ENCODE peak calls at places on chromosomes 2 and 18, in seven cellular contexts. One of them, this sample, is unnamed.

GRCh38 chr18:35337256-35337655 is 7.0 kb downstream of the ZNF24 start:
- DNase-seq in Daoy: no peak
- DNase-seq in renal cortical epithelial cell: no peak
- DNase-seq in stimulated activated CD4-positive, alpha-beta T cell treated with anti-CD3 and anti-CD28 coated beads, Interleukin-15, amount 100 ng/mL, for 48 hours: no peak
- DNase-seq in GM20000: no peak
- DNase-seq in cardiac muscle cell: no peak
- DNase-seq in EH: peak; percentile 11
- DNase-seq in this sample: no peak

GRCh38 chr2:165163771-165164170 is 40.1 kb downstream of the SCN3A start:
- DNase-seq in Daoy: no peak
- DNase-seq in renal cortical epithelial cell: no peak
- DNase-seq in stimulated activated CD4-positive, alpha-beta T cell treated with anti-CD3 and anti-CD28 coated beads, Interleukin-15, amount 100 ng/mL, for 48 hours: no peak
- DNase-seq in GM20000: no peak
- DNase-seq in cardiac muscle cell: no peak
- DNase-seq in EH: peak; percentile 35
- DNase-seq in this sample: no peak

GRCh38 chr2:17479875-17480274 is 38.4 kb downstream of the RAD51AP2 start:
- DNase-seq in Daoy: no peak
- DNase-seq in renal cortical epithelial cell: peak; percentile 78
- DNase-seq in stimulated activated CD4-positive, alpha-beta T cell treated with anti-CD3 and anti-CD28 coated beads, Interleukin-15, amount 100 ng/mL, for 48 hours: no peak
- DNase-seq in GM20000: no peak
- DNase-seq in cardiac muscle cell: no peak
- DNase-seq in EH: no peak
- DNase-seq in this sample: no peak

GRCh38 chr2:176293334-176293733 is 24.1 kb downstream of the MTX2 start:
- DNase-seq in Daoy: no peak
- DNase-seq in renal cortical epithelial cell: no peak
- DNase-seq in stimulated activated CD4-positive, alpha-beta T cell treated with anti-CD3 and anti-CD28 coated beads, Interleukin-15, amount 100 ng/mL, for 48 hours: no peak
- DNase-seq in GM20000: no peak
- DNase-seq in cardiac muscle cell: no peak
- DNase-seq in EH: no peak
- DNase-seq in this sample: no peak

GRCh38 chr18:45441110-45441842 is 174.0 kb upstream of the SLC14A2 start:
- DNase-seq in Daoy: no peak
- DNase-seq in renal cortical epithelial cell: peak; percentile 4
- DNase-seq in stimulated activated CD4-positive, alpha-beta T cell treated with anti-CD3 and anti-CD28 coated beads, Interleukin-15, amount 100 ng/mL, for 48 hours: no peak
- DNase-seq in GM20000: no peak
- DNase-seq in cardiac muscle cell: no peak
- DNase-seq in EH: peak; percentile 22
- DNase-seq in this sample: no peak

GRCh38 chr2:129722306-129723020 is 257.0 kb upstream of the RAB6C start:
- DNase-seq in Daoy: no peak
- DNase-seq in renal cortical epithelial cell: no peak
- DNase-seq in stimulated activated CD4-positive, alpha-beta T cell treated with anti-CD3 and anti-CD28 coated beads, Interleukin-15, amount 100 ng/mL, for 48 hours: no peak
- DNase-seq in GM20000: no peak
- DNase-seq in cardiac muscle cell: no peak
- DNase-seq in EH: no peak
- DNase-seq in this sample: no peak

GRCh38 chr2:205959528-205959927 is 126.4 kb downstream of the INO80D start:
- DNase-seq in Daoy: no peak
- DNase-seq in renal cortical epithelial cell: no peak
- DNase-seq in stimulated activated CD4-positive, alpha-beta T cell treated with anti-CD3 and anti-CD28 coated beads, Interleukin-15, amount 100 ng/mL, for 48 hours: no peak
- DNase-seq in GM20000: no peak
- DNase-seq in cardiac muscle cell: no peak
- DNase-seq in EH: no peak
- DNase-seq in this sample: no peak

GRCh38 chr18:58247363-58247834 is 203.4 kb downstream of the NEDD4L start:
- DNase-seq in Daoy: no peak
- DNase-seq in renal cortical epithelial cell: no peak
- DNase-seq in stimulated activated CD4-positive, alpha-beta T cell treated with anti-CD3 and anti-CD28 coated beads, Interleukin-15, amount 100 ng/mL, for 48 hours: no peak
- DNase-seq in GM20000: no peak
- DNase-seq in cardiac muscle cell: peak; percentile 28
- DNase-seq in EH: peak; percentile 34
- DNase-seq in this sample: peak; percentile 31

GRCh38 chr2:165743442-165743841 is 50.6 kb downstream of the GALNT3 start:
- DNase-seq in Daoy: no peak
- DNase-seq in renal cortical epithelial cell: no peak
- DNase-seq in stimulated activated CD4-positive, alpha-beta T cell treated with anti-CD3 and anti-CD28 coated beads, Interleukin-15, amount 100 ng/mL, for 48 hours: no peak
- DNase-seq in GM20000: peak; percentile 27
- DNase-seq in cardiac muscle cell: no peak
- DNase-seq in EH: no peak
- DNase-seq in this sample: no peak

GRCh38 chr2:96916156-96917007 is 46.5 kb upstream of the SEMA4C start:
- DNase-seq in Daoy: no peak
- DNase-seq in renal cortical epithelial cell: no peak
- DNase-seq in stimulated activated CD4-positive, alpha-beta T cell treated with anti-CD3 and anti-CD28 coated beads, Interleukin-15, amount 100 ng/mL, for 48 hours: no peak
- DNase-seq in GM20000: no peak
- DNase-seq in cardiac muscle cell: no peak
- DNase-seq in EH: peak; percentile 66
- DNase-seq in this sample: no peak

GRCh38 chr2:119929537-119929936 is 83.3 kb upstream of the EPB41L5 start:
- DNase-seq in Daoy: no peak
- DNase-seq in renal cortical epithelial cell: no peak
- DNase-seq in stimulated activated CD4-positive, alpha-beta T cell treated with anti-CD3 and anti-CD28 coated beads, Interleukin-15, amount 100 ng/mL, for 48 hours: no peak
- DNase-seq in GM20000: no peak
- DNase-seq in cardiac muscle cell: no peak
- DNase-seq in EH: no peak
- DNase-seq in this sample: no peak

GRCh38 chr2:151217343-151217742 is 44.3 kb downstream of the RBM43 start:
- DNase-seq in Daoy: no peak
- DNase-seq in renal cortical epithelial cell: no peak
- DNase-seq in stimulated activated CD4-positive, alpha-beta T cell treated with anti-CD3 and anti-CD28 coated beads, Interleukin-15, amount 100 ng/mL, for 48 hours: no peak
- DNase-seq in GM20000: no peak
- DNase-seq in cardiac muscle cell: no peak
- DNase-seq in EH: no peak
- DNase-seq in this sample: no peak

GRCh38 chr2:14678754-14679153 is 46.2 kb downstream of the LRATD1 start:
- DNase-seq in Daoy: no peak
- DNase-seq in renal cortical epithelial cell: no peak
- DNase-seq in stimulated activated CD4-positive, alpha-beta T cell treated with anti-CD3 and anti-CD28 coated beads, Interleukin-15, amount 100 ng/mL, for 48 hours: no peak
- DNase-seq in GM20000: no peak
- DNase-seq in cardiac muscle cell: no peak
- DNase-seq in EH: no peak
- DNase-seq in this sample: no peak

GRCh38 chr2:32960647-32961403 is 14.1 kb downstream of the LTBP1 start:
- DNase-seq in Daoy: no peak
- DNase-seq in renal cortical epithelial cell: no peak
- DNase-seq in stimulated activated CD4-positive, alpha-beta T cell treated with anti-CD3 and anti-CD28 coated beads, Interleukin-15, amount 100 ng/mL, for 48 hours: no peak
- DNase-seq in GM20000: no peak
- DNase-seq in cardiac muscle cell: peak; percentile 81
- DNase-seq in EH: no peak
- DNase-seq in this sample: no peak

GRCh38 chr2:205193121-205193520 is 489.2 kb upstream of the NRP2 start:
- DNase-seq in Daoy: no peak
- DNase-seq in renal cortical epithelial cell: no peak
- DNase-seq in stimulated activated CD4-positive, alpha-beta T cell treated with anti-CD3 and anti-CD28 coated beads, Interleukin-15, amount 100 ng/mL, for 48 hours: no peak
- DNase-seq in GM20000: no peak
- DNase-seq in cardiac muscle cell: no peak
- DNase-seq in EH: no peak
- DNase-seq in this sample: no peak

GRCh38 chr2:161965994-161966393 is 108.0 kb downstream of the DPP4 start:
- DNase-seq in Daoy: no peak
- DNase-seq in renal cortical epithelial cell: peak; percentile 49
- DNase-seq in stimulated activated CD4-positive, alpha-beta T cell treated with anti-CD3 and anti-CD28 coated beads, Interleukin-15, amount 100 ng/mL, for 48 hours: no peak
- DNase-seq in GM20000: no peak
- DNase-seq in cardiac muscle cell: no peak
- DNase-seq in EH: no peak
- DNase-seq in this sample: no peak

GRCh38 chr2:149661844-149662243 is 74.3 kb upstream of the MMADHC start:
- DNase-seq in Daoy: peak; percentile 75
- DNase-seq in renal cortical epithelial cell: peak; percentile 76
- DNase-seq in stimulated activated CD4-positive, alpha-beta T cell treated with anti-CD3 and anti-CD28 coated beads, Interleukin-15, amount 100 ng/mL, for 48 hours: no peak
- DNase-seq in GM20000: no peak
- DNase-seq in cardiac muscle cell: peak; percentile 26
- DNase-seq in EH: peak; percentile 79
- DNase-seq in this sample: no peak

GRCh38 chr2:99771691-99772333 is 282.0 kb upstream of the REV1 start:
- DNase-seq in Daoy: no peak
- DNase-seq in renal cortical epithelial cell: no peak
- DNase-seq in stimulated activated CD4-positive, alpha-beta T cell treated with anti-CD3 and anti-CD28 coated beads, Interleukin-15, amount 100 ng/mL, for 48 hours: no peak
- DNase-seq in GM20000: no peak
- DNase-seq in cardiac muscle cell: no peak
- DNase-seq in EH: no peak
- DNase-seq in this sample: peak; percentile 36

GRCh38 chr2:136327162-136327852 is 209.4 kb upstream of the CXCR4 start:
- DNase-seq in Daoy: peak; percentile 77
- DNase-seq in renal cortical epithelial cell: peak; percentile 44
- DNase-seq in stimulated activated CD4-positive, alpha-beta T cell treated with anti-CD3 and anti-CD28 coated beads, Interleukin-15, amount 100 ng/mL, for 48 hours: peak; percentile 73
- DNase-seq in GM20000: peak; percentile 67
- DNase-seq in cardiac muscle cell: no peak
- DNase-seq in EH: peak; percentile 2
- DNase-seq in this sample: no peak

GRCh38 chr2:202023198-202023903 is 10.3 kb upstream of the FZD7 start:
- DNase-seq in Daoy: no peak
- DNase-seq in renal cortical epithelial cell: no peak
- DNase-seq in stimulated activated CD4-positive, alpha-beta T cell treated with anti-CD3 and anti-CD28 coated beads, Interleukin-15, amount 100 ng/mL, for 48 hours: no peak
- DNase-seq in GM20000: no peak
- DNase-seq in cardiac muscle cell: peak; percentile 52
- DNase-seq in EH: no peak
- DNase-seq in this sample: no peak